ENCODE peak calls at places on chromosomes 12 and 14, in four cellular contexts. U is mesendoderm, Z is H1, I is IMR-90. S is an unnamed sample.

GRCh38 chr12:47825239-47825639 is 5.5 kb upstream of the HDAC7 start:
- DNase-seq in Z (no peak), U (no peak), I (no peak), S (no peak)

GRCh38 chr12:47361389-47362031 is 281.8 kb upstream of the AMIGO2 start:
- DNase-seq in U (peak), Z (no peak), I (no peak), S (peak)

GRCh38 chr14:70162353-70162752 is 26.4 kb downstream of the SLC8A3 start:
- DNase-seq in Z (no peak), I (no peak), U (no peak), S (no peak)

GRCh38 chr14:33307691-33308369 is 369.2 kb downstream of the NPAS3 start:
- DNase-seq in Z (no peak), I (no peak), U (no peak), S (no peak)

GRCh38 chr14:104643306-104643705 is 38.7 kb upstream of the TMEM179 start:
- DNase-seq in U (no peak), I (no peak), Z (no peak), S (no peak)

GRCh38 chr12:122651520-122652224 is 51.5 kb downstream of the HCAR2 start:
- DNase-seq in Z (no peak), I (no peak), U (no peak), S (no peak)

GRCh38 chr14:35827678-35828472 is 1.7 kb downstream of the BRMS1L start:
- DNase-seq in U (no peak), I (no peak), Z (no peak), S (no peak)

GRCh38 chr12:6921996-6922935 is 5.5 kb upstream of the ATN1 start:
- DNase-seq in I (no peak), U (peak), Z (no peak), S (no peak)

GRCh38 chr12:114688256-114688845 is 4.4 kb upstream of the TBX3 start:
- DNase-seq in I (no peak), U (no peak), Z (no peak), S (peak)

GRCh38 chr12:24741216-24741615 is 207.7 kb downstream of the BCAT1 start:
- DNase-seq in I (no peak), Z (no peak), U (no peak), S (no peak)

GRCh38 chr12:123384318-123384993 is 524 bp downstream of the KMT5A start:
- DNase-seq in Z (no peak), U (peak), I (no peak), S (no peak)

GRCh38 chr14:22200977-22201605 is 387.9 kb downstream of the DAD1 start:
- DNase-seq in Z (no peak), U (peak), I (peak), S (no peak)

GRCh38 chr12:107443320-107444090 is 242.1 kb upstream of the PWP1 start:
- DNase-seq in I (no peak), U (no peak), Z (no peak), S (no peak)

GRCh38 chr12:100234166-100234565 is 32.7 kb downstream of the DEPDC4 start:
- DNase-seq in I (peak), U (peak), Z (no peak), S (no peak)

GRCh38 chr12:19794116-19794515 is 354.8 kb downstream of the AEBP2 start:
- DNase-seq in Z (no peak), U (no peak), I (no peak), S (no peak)

GRCh38 chr12:128091931-128092330 is 175.0 kb upstream of the TMEM132C start:
- DNase-seq in U (no peak), I (no peak), Z (no peak), S (peak)

GRCh38 chr14:95200404-95200803 is 43.1 kb upstream of the DICER1 start:
- DNase-seq in Z (no peak), I (no peak), U (no peak), S (no peak)

GRCh38 chr12:10618338-10618987 is 5.1 kb upstream of the MAGOHB start:
- DNase-seq in Z (no peak), I (peak), U (no peak), S (no peak)

GRCh38 chr12:111035578-111036301 is 115.4 kb upstream of the MYL2 start:
- DNase-seq in U (peak), Z (no peak), I (no peak), S (peak)

GRCh38 chr12:78959556-78959955 is 95.0 kb downstream of the SYT1 start:
- DNase-seq in I (no peak), U (no peak), Z (no peak), S (no peak)

GRCh38 chr12:40647651-40648050 is 44.6 kb upstream of the CNTN1 start:
- DNase-seq in U (peak), Z (no peak), I (no peak), S (no peak)

GRCh38 chr14:98428483-98428994 is 843.5 kb downstream of the BCL11B start:
- DNase-seq in I (no peak), Z (no peak), U (no peak), S (no peak)

GRCh38 chr12:49683604-49684309 is 23.4 kb downstream of the FMNL3 start:
- DNase-seq in Z (no peak), U (peak), I (no peak), S (no peak)

GRCh38 chr12:127144770-127145169 is 1122.2 kb upstream of the TMEM132C start:
- DNase-seq in U (no peak), Z (no peak), I (no peak), S (no peak)

GRCh38 chr12:120538281-120539156 is 4.4 kb downstream of the RNF10 start:
- DNase-seq in U (no peak), Z (no peak), I (peak), S (no peak)

GRCh38 chr14:86091811-86092210 is 561.9 kb downstream of the FLRT2 start:
- DNase-seq in I (peak), U (peak), Z (no peak), S (no peak)

GRCh38 chr12:91562476-91562875 is 379.9 kb upstream of the DCN start:
- DNase-seq in U (no peak), I (peak), Z (no peak), S (no peak)

GRCh38 chr12:95204141-95204866 is 13.0 kb downstream of the FGD6 start:
- DNase-seq in I (peak), Z (peak), U (peak), S (peak)

GRCh38 chr12:104258476-104259067 is 43.0 kb downstream of the TXNRD1 start:
- DNase-seq in U (no peak), I (no peak), Z (no peak), S (no peak)

GRCh38 chr12:80648866-80649265 is 58.6 kb upstream of the MYF6 start:
- DNase-seq in I (peak), U (no peak), Z (no peak), S (no peak)

GRCh38 chr12:108477881-108478259 is 37.2 kb upstream of the FICD start:
- DNase-seq in I (no peak), U (no peak), Z (no peak), S (no peak)

GRCh38 chr12:108475396-108475795 is 39.7 kb upstream of the FICD start:
- DNase-seq in I (no peak), Z (no peak), U (no peak), S (no peak)

GRCh38 chr12:108479364-108480070 is 35.6 kb upstream of the FICD start:
- DNase-seq in U (no peak), I (no peak), Z (no peak), S (no peak)

GRCh38 chr12:108478611-108479010 is 36.5 kb upstream of the FICD start:
- DNase-seq in U (no peak), I (no peak), Z (no peak), S (no peak)

GRCh38 chr12:108477055-108477880 is 37.8 kb upstream of the FICD start:
- DNase-seq in U (no peak), Z (no peak), I (no peak), S (no peak)
- H3K56ac ChIP-seq in U (no peak), Z (no peak), I (no peak), S (no peak)

DNA sequence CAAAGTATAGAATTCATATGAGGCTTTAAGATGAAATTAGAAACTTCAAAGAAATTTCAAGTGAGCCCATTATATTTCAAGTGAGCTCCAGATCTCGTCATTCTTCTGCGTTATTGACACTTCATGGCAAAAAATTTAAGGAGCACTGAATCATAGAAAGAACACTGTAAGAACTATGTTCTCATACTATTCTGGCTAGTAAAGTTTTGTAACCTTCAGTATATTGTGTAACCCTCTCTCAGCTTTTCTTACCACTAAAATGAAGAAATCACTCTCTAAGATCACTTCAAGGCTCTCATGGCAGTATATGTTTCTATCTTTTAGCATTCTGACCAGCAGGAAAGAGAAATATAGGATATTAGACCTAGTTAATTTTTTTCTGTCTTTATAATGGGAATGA is 6.3 kb downstream of the GPHN start:
- DNase-seq in U (no peak), I (no peak), Z (no peak), S (no peak)
- H3K56ac ChIP-seq in U (no peak), I (no peak), Z (no peak), S (no peak)

DNA sequence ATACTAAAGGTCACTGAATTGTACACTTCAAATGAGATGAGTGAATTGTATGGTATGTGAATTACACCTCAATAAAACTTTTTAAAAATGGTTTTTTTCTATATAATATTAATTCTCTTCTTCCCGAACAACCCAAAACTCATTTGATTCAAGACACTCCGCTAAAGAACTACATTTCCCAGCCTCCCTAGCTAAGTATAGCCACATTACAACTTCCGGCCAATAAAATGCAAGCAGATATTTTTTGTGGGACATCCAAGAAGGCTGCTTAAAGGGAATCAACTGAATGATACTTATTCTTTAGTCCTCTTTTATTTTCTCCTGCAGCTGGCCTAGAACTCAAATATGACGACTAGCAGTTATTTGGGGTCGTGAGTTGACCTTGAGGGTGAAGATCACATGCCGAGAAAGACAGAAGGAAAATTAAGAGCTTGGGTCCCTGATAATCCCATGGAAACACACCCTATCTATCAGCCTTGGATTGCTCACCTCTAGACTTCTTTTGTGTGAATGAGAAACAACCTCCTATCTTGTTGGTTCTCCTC is 187.3 kb downstream of the TTC8 start:
- DNase-seq in Z (no peak), I (no peak), U (peak), S (no peak)
- H3K56ac ChIP-seq in Z (no peak), I (no peak), U (no peak), S (no peak)

DNA sequence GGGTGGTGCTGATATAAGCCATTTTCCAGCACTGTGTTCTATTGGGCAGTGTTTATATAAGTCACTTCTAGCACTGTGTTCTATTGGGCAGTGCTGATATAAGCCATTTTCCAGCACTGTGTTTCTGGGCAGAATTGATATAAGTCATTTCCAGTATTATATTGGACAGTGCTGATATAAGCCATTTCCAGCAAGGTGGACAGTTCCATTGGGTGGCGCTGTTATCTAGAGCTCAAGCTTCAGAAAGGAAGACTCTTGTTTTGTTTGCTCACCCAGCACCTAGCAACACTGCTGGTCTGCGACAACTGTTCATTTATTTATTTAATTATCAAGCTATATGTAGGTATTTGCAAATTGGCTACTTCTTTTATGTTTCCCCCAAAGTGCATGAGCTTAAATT is 690.3 kb downstream of the AACS start:
- DNase-seq in U (peak), Z (no peak), I (no peak), S (no peak)
- H3K56ac ChIP-seq in U (no peak), Z (no peak), I (no peak), S (no peak)

GRCh38 chr12:32889073-32889760 is 7.4 kb downstream of the PKP2 start:
- DNase-seq in Z (no peak), I (no peak), U (no peak), S (no peak)

GRCh38 chr12:32884962-32885361 is 11.6 kb downstream of the PKP2 start:
- DNase-seq in Z (no peak), I (no peak), U (no peak), S (no peak)

GRCh38 chr12:32891526-32891925 is 5.1 kb downstream of the PKP2 start:
- DNase-seq in I (no peak), Z (no peak), U (no peak), S (no peak)

GRCh38 chr12:32885831-32886230 is 10.7 kb downstream of the PKP2 start:
- DNase-seq in U (no peak), I (no peak), Z (no peak), S (no peak)

DNA sequence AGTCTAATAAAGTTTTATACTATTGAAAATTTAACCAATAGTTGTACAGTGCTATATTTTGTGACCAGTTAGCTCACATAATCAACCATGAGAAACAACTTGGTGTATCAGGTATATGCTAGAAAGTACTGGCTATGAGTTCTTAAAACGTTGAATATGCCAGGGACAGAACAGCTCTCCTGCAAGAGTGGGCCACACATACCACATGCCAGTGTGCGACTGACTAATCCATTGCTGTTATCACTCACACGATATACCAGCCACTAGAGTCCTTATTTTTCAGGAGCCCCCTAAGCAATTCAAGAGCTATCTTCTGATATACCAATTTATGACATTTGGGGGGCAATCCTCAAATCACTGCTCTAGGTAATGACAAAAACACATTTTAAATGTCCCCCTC is 9.5 kb downstream of the PKP2 start:
- DNase-seq in U (no peak), I (no peak), Z (no peak), S (no peak)
- H3K56ac ChIP-seq in U (no peak), I (no peak), Z (no peak), S (no peak)